ENCODE peak calls at places on chromosome 4, in four cellular contexts. A, X, U and V are unnamed samples.
A peak's percentile ranks its signal among the peaks of the same experiment; 100 is the strongest.

GRCh38 chr4:17535906-17536305 is 20.9 kb downstream of the CLRN2 start:
- DNase-seq in A (no peak), X (no peak), U (peak; percentile 54), V (no peak)

GRCh38 chr4:53508446-53508845 is 82.8 kb downstream of the LNX1 start:
- DNase-seq in A (no peak), X (no peak), U (no peak), V (no peak)

GRCh38 chr4:7226464-7226863 is 34.1 kb downstream of the SORCS2 start:
- DNase-seq in A (peak; percentile 89), X (no peak), U (no peak), V (no peak)

GRCh38 chr4:27145556-27145955 is 284.9 kb downstream of the STIM2 start:
- DNase-seq in A (no peak), X (no peak), U (no peak), V (no peak)

GRCh38 chr4:116453127-116453526 is 632.2 kb downstream of the TRAM1L1 start:
- DNase-seq in A (no peak), X (no peak), U (no peak), V (no peak)

GRCh38 chr4:37243722-37244582 is 591 bp upstream of the NWD2 start:
- DNase-seq in A (peak; percentile 25), X (peak; percentile 9), U (no peak), V (no peak)

GRCh38 chr4:115711575-115711974 is 598.2 kb upstream of the NDST4 start:
- DNase-seq in A (no peak), X (no peak), U (no peak), V (no peak)

GRCh38 chr4:2075171-2075986 is 16.3 kb downstream of the NAT8L start:
- DNase-seq in A (no peak), X (no peak), U (no peak), V (no peak)

GRCh38 chr4:55367084-55367722 is 21.2 kb downstream of the SRD5A3 start:
- DNase-seq in A (no peak), X (no peak), U (no peak), V (no peak)

GRCh38 chr4:99885063-99885664 is 9.1 kb downstream of the LAMTOR3 start:
- DNase-seq in A (peak; percentile 23), X (no peak), U (peak; percentile 27), V (no peak)

GRCh38 chr4:183362036-183362435 is 39.8 kb upstream of the CLDN24 start:
- DNase-seq in A (no peak), X (no peak), U (no peak), V (no peak)

GRCh38 chr4:88457307-88458090 is 580 bp downstream of the HERC5 start:
- DNase-seq in A (peak; percentile 74), X (peak; percentile 35), U (no peak), V (peak; percentile 43)

GRCh38 chr4:150262611-150263010 is 184.4 kb downstream of the DCLK2 start:
- DNase-seq in A (no peak), X (no peak), U (no peak), V (no peak)

GRCh38 chr4:99863804-99864203 is 30.4 kb downstream of the LAMTOR3 start:
- DNase-seq in A (no peak), X (no peak), U (no peak), V (no peak)

GRCh38 chr4:86831262-86832090 is 17.7 kb downstream of the SLC10A6 start:
- DNase-seq in A (no peak), X (no peak), U (no peak), V (no peak)

GRCh38 chr4:83034630-83035494 is at the start of gene COPS4:
- DNase-seq in A (peak; percentile 91), X (peak; percentile 76), U (peak; percentile 96), V (peak; percentile 81)

GRCh38 chr4:15234101-15234500 is 193.7 kb upstream of the C1QTNF7 start:
- DNase-seq in A (no peak), X (no peak), U (no peak), V (no peak)

GRCh38 chr4:78618426-78618825 is 66.9 kb downstream of the ANXA3 start:
- DNase-seq in A (no peak), X (no peak), U (no peak), V (no peak)

GRCh38 chr4:71009796-71010588 is 16.5 kb downstream of the DCK start:
- DNase-seq in A (peak; percentile 49), X (no peak), U (peak; percentile 46), V (no peak)

GRCh38 chr4:37936889-37937498 is 23.2 kb upstream of the PTTG2 start:
- DNase-seq in A (no peak), X (no peak), U (no peak), V (no peak)

GRCh38 chr4:68466185-68466584 is 18.9 kb downstream of the TMPRSS11E start:
- DNase-seq in A (no peak), X (no peak), U (no peak), V (no peak)

GRCh38 chr4:53748328-53748772 is 157.1 kb upstream of the LNX1 start:
- DNase-seq in A (no peak), X (peak; percentile 21), U (no peak), V (peak; percentile 32)

GRCh38 chr4:21879187-21879586 is 69.4 kb downstream of the KCNIP4 start:
- DNase-seq in A (no peak), X (no peak), U (no peak), V (no peak)

GRCh38 chr4:113574636-113575103 is 186.9 kb downstream of the CAMK2D start:
- DNase-seq in A (no peak), X (no peak), U (no peak), V (no peak)

GRCh38 chr4:2390780-2391490 is 27.5 kb downstream of the ZFYVE28 start:
- DNase-seq in A (peak; percentile 80), X (no peak), U (no peak), V (no peak)

GRCh38 chr4:152499322-152499721 is 36.6 kb downstream of the FBXW7 start:
- DNase-seq in A (no peak), X (no peak), U (no peak), V (no peak)

GRCh38 chr4:80540785-80541469 is 205.4 kb downstream of the CFAP299 start:
- DNase-seq in A (no peak), X (peak; percentile 13), U (no peak), V (peak; percentile 3)

GRCh38 chr4:88730811-88731210 is 33.2 kb upstream of the NAP1L5 start:
- DNase-seq in A (no peak), X (no peak), U (no peak), V (no peak)

GRCh38 chr4:64503416-64503815 is 94.2 kb upstream of the TECRL start:
- DNase-seq in A (no peak), X (no peak), U (no peak), V (no peak)

GRCh38 chr4:81594495-81595169 is 122.9 kb upstream of the RASGEF1B start:
- DNase-seq in A (no peak), X (no peak), U (no peak), V (no peak)

GRCh38 chr4:148749403-148749802 is 307.2 kb upstream of the NR3C2 start:
- DNase-seq in A (no peak), X (no peak), U (no peak), V (no peak)

DNA sequence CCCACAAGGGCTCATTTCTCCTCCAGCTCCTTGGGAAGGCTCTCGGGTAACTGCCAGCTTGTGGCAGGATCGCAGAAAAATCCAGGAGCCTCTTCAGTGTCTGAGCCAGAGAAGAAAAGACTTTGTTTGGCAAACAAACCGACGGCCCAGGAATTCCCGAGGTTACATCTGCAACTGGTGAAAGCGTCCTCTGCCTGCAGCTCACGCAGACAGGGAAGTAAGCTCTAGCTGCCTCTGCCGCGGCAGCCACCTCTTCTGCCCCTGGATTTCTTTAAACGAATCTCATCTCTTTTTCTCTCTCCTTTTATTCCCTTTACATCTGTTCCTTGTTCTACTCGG is 289 bp downstream of the DCHS2 start:
- DNase-seq in A (peak; percentile 35), X (peak; percentile 36), U (no peak), V (peak; percentile 19)
- TF ChIP-seq POLR2AphosphoS5 in A (no peak), X (no peak), U (no peak), V (no peak)

DNA sequence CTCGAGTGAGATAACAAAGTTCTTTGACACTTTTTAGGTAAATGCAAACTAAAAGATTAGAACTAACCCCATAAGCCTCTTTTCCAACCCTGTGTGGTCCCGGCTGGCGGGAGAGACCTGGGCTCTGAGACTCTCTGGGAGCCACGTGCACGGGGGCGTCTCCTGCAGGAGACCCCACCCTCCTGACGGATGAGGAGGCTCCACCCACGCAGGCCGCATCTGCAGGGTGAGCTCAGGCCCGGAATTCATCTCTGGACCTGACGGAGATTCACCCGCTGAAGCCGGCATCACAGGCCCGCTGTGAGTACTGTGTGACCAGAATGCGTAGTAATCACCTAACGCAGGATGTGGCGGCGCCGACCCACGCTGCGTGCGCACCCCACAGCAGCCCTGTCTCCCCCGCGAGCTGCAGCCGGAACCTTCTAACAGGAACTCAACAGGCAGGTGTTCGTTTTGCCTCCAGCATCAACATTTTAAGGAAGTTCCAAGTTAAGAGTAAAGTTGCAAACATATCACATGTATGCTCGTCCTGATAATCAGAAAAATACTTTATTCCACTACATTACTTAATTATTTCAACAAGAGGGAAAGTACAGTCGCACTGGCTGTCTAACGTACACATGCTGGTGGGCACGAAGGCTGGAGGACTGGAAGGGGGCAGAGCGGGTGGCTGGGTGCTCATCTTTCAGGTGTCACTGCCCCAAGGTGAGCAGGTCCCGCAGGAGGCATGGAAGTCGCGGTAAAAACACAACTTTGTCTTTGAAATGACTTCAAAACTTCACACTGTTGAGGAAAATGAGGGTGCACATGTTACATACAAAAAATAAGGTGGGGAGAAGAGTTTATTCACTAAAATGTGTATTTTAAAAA is 44.5 kb downstream of the FGFRL1 start:
- DNase-seq in A (peak; percentile 65), X (no peak), U (peak; percentile 87), V (no peak)
- TF ChIP-seq TAF1 in A (no peak), X (no peak), U (no peak), V (no peak)

DNA sequence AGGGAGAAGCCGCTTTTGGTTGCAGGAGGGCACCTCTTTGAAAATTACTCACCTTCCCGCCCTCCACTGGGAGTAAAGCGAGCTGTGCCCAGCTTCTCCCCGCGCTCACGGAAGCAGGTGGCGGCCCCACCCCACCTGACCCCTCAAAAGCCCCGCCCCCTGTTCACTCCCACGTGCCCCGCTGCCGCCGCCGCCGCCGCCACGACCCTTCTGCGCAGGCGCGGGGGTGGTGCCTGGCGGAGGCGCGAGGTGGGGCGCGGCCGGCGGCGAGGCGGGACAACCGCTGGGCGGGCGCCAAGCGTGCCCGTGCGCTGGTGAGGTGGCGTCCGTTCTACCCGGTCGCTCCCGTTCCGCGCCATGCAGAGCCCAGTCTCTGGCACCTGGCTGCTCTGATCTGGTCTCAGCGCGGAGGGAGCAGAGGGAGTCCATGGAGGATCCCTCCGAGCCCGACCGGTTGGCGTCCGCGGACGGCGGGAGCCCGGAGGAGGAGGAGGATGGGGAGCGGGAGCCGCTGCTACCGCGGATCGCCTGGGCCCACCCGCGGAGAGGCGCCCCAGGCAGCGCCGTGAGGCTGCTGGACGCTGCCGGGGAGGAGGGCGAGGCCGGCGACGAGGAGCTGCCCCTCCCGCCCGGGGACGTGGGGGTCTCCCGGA is at the start of gene PI4K2B:
- DNase-seq in A (peak; percentile 94), X (peak; percentile 77), U (peak; percentile 95), V (peak; percentile 75)
- TF ChIP-seq POLR2AphosphoS5 in A (peak; percentile 65), X (peak; percentile 84), U (peak; percentile 81), V (peak; percentile 89)

DNA sequence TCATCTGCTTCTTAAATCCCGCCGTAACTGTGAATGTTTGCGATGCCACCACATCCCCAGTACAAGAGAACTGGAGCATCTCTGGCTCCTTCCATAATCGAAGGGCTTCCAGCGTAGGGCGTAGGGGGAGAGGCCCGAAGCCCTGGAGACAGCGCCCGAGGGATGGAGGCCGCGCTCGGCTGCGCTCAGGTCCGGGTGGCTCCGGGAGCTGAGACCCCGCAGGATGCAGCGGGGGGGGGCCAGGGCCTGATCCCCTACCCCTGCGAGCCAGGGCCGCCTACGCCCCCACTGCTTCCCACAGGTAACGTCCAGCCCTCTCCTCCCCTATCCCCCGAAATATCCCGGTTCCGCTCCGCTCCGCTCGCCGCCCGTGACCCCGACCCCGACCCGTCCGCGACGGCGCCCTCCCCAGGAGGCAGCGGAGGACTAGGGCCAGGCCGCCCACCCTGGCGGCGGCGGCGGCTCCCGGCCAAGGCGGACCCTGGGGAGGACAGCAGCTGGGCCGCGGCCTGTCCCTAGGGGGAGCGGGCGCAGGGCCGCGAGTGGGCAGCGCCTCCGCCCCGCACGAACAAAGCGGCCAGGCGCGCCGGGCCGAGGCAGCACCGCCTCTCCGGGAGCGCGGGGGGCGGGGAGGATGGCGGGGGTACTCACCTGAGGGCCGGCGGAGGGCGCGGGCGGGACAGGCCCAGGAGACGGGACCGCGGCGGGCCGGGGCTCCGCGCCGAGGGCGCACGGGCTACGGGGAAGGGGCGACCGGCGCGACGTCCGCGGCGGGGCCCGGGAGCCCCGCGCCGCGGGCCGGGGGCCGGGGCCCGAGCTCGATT is 720 bp downstream of the WDFY3 start:
- DNase-seq in A (peak; percentile 90), X (peak; percentile 9), U (peak; percentile 67), V (no peak)
- TF ChIP-seq TAF1 in A (peak; percentile 18), X (no peak), U (no peak), V (no peak)